ENCODE peak calls at places on chromosomes 2 and 18, in five cellular contexts. R is CD8-positive, alpha-beta T cell; Q is mammary epithelial cell; G is lung; O is lower lobe of right lung. T is an unnamed sample.

GRCh38 chr2:16638941-16639340 is 26.7 kb downstream of the CYRIA start:
- DNase-seq in Q (no peak), R (no peak), G (no peak), O (no peak), T (no peak)

GRCh38 chr18:8217041-8217564 is 392.1 kb upstream of the RAB12 start:
- DNase-seq in R (no peak), G (no peak), Q (no peak), O (no peak), T (peak; percentile 28)

GRCh38 chr2:68774569-68775271 is 40.1 kb downstream of the ARHGAP25 start:
- DNase-seq in R (peak; percentile 76), Q (no peak), G (peak; percentile 72), O (peak; percentile 87), T (no peak)

GRCh38 chr18:79775441-79776221 is 22.1 kb upstream of the KCNG2 start:
- DNase-seq in R (no peak), O (peak; percentile 23), Q (no peak), G (no peak), T (no peak)

GRCh38 chr18:183769-184168 is 25.4 kb downstream of the USP14 start:
- DNase-seq in G (no peak), R (no peak), O (no peak), Q (no peak), T (no peak)

GRCh38 chr2:86302320-86302719 is 35.1 kb downstream of the REEP1 start:
- DNase-seq in Q (no peak), O (no peak), G (no peak), R (no peak), T (no peak)

GRCh38 chr2:144449028-144449406 is 70.9 kb downstream of the ZEB2 start:
- DNase-seq in O (no peak), Q (no peak), R (no peak), G (no peak), T (no peak)

GRCh38 chr18:13252696-13253410 is 34.3 kb downstream of the LDLRAD4 start:
- DNase-seq in O (no peak), R (peak; percentile 38), G (no peak), Q (no peak), T (peak; percentile 24)

GRCh38 chr2:50448556-50448955 is 583.4 kb downstream of the NRXN1 start:
- DNase-seq in O (no peak), Q (no peak), G (no peak), R (no peak), T (no peak)

GRCh38 chr2:239310401-239311061 is 90.3 kb downstream of the HDAC4 start:
- DNase-seq in G (no peak), O (no peak), R (no peak), Q (no peak), T (peak; percentile 34)

GRCh38 chr2:226184940-226185575 is 614.6 kb downstream of the IRS1 start:
- DNase-seq in R (no peak), O (no peak), Q (no peak), G (no peak), T (peak; percentile 77)

GRCh38 chr2:158501301-158501700 is 44.5 kb downstream of the PKP4 start:
- DNase-seq in O (no peak), Q (no peak), R (no peak), G (no peak), T (no peak)

GRCh38 chr2:126657636-126658315 is 1.8 kb downstream of the GYPC start:
- DNase-seq in G (peak; percentile 78), Q (peak; percentile 1), O (peak; percentile 84), R (peak; percentile 87), T (no peak)

GRCh38 chr2:222572761-222573174 is 83.1 kb downstream of the FARSB start:
- DNase-seq in Q (no peak), R (no peak), G (no peak), O (no peak), T (peak; percentile 54)

GRCh38 chr2:12032975-12033374 is 286.5 kb downstream of the LPIN1 start:
- DNase-seq in O (no peak), G (no peak), R (no peak), Q (no peak), T (no peak)

GRCh38 chr2:221958224-221958623 is 340.6 kb downstream of the PAX3 start:
- DNase-seq in O (no peak), G (no peak), R (no peak), Q (no peak), T (no peak)

GRCh38 chr18:77108821-77109692 is 23.5 kb downstream of the MBP start:
- DNase-seq in G (no peak), R (peak; percentile 46), Q (no peak), O (no peak), T (no peak)

GRCh38 chr2:114108819-114109416 is 219.0 kb downstream of the ACTR3 start:
- DNase-seq in Q (no peak), R (no peak), G (no peak), O (no peak), T (no peak)

GRCh38 chr2:222730346-222731065 is 59.0 kb downstream of the MOGAT1 start:
- DNase-seq in O (no peak), G (no peak), Q (no peak), R (no peak), T (no peak)

GRCh38 chr2:144522741-144523605 is 3.1 kb upstream of the ZEB2 start:
- DNase-seq in G (no peak), O (peak; percentile 66), R (no peak), Q (no peak), T (peak; percentile 41)

GRCh38 chr18:52008330-52008729 is 331.7 kb upstream of the DCC start:
- DNase-seq in R (no peak), Q (no peak), G (no peak), O (no peak), T (no peak)

GRCh38 chr2:174631009-174631981 is 33.7 kb upstream of the WIPF1 start:
- DNase-seq in R (no peak), G (no peak), O (no peak), Q (no peak), T (no peak)

GRCh38 chr2:219354582-219354981 is 22.0 kb upstream of the RESP18 start:
- DNase-seq in O (no peak), Q (no peak), G (no peak), R (no peak), T (no peak)

GRCh38 chr2:179842498-179843153 is 18.8 kb downstream of the ZNF385B start:
- DNase-seq in G (no peak), R (no peak), Q (no peak), O (no peak), T (no peak)

GRCh38 chr2:218368621-218369153 is 12.0 kb downstream of the CATIP start:
- DNase-seq in G (no peak), O (peak; percentile 73), Q (no peak), R (no peak), T (no peak)

GRCh38 chr2:239181601-239182471 is 219.0 kb downstream of the HDAC4 start:
- DNase-seq in R (no peak), Q (no peak), O (no peak), G (no peak), T (peak; percentile 36)

GRCh38 chr2:120454993-120455789 is 109.3 kb downstream of the INHBB start:
- DNase-seq in G (no peak), R (no peak), O (no peak), Q (no peak), T (no peak)

GRCh38 chr2:21787931-21788330 is 664.2 kb downstream of the TDRD15 start:
- DNase-seq in Q (no peak), G (no peak), O (no peak), R (no peak), T (no peak)

GRCh38 chr2:74499940-74500577 is 656 bp upstream of the LBX2 start:
- DNase-seq in Q (no peak), R (no peak), O (peak; percentile 22), G (no peak), T (no peak)

GRCh38 chr2:74500578-74500946 is 1.2 kb upstream of the LBX2 start:
- DNase-seq in G (no peak), R (no peak), O (no peak), Q (no peak), T (no peak)

GRCh38 chr2:74497777-74498499 is 1.5 kb downstream of the LBX2 start:
- DNase-seq in G (no peak), O (peak; percentile 59), R (no peak), Q (no peak), T (no peak)

GRCh38 chr2:74498500-74499268 is 719 bp downstream of the LBX2 start:
- DNase-seq in R (no peak), G (no peak), Q (peak; percentile 25), O (peak; percentile 50), T (peak; percentile 29)

DNA sequence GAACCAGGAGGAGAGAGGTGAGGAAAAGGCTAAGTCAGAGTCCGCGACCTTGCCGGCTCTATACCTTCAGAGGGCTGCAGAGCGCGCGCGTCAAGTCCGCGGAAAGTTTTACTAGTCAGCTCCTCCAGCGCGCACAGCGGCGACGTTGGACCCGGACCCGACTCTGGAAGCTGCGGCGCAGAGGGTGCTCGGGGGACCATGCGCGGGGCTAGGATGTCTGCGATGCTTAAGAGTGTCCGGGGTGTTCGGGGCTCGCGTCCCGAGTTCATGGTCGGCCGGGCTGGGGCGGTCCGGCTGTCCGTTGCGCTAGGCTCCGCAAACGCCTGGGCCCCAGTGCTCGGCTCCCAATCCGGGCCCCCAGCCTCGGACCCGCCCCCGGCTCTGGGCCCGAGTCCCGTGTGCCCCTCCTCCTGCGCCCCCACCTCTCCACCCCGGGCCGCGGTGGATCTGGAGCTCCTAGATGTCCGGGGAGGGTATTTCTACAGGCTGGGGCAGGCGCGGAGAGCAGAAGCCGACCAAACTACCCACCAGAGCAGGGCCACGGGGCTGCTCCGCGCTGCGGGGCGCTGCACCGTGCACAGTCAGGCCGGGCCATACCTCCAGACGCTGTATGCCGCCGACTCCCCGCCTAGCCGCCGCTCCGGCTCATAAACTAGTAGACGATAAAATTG is at the start of gene LBX2:
- DNase-seq in G (no peak), Q (no peak), R (no peak), O (peak; percentile 50), T (no peak)
- H3K4me3 ChIP-seq in G (no peak within 1 kb of the TSS), Q (peak within 1 kb of the TSS; percentile 7), R (peak within 1 kb of the TSS; percentile 59), O (peak within 1 kb of the TSS; percentile 47), T (no peak within 1 kb of the TSS)

GRCh38 chr2:101500860-101501259 is 25.9 kb upstream of the RFX8 start:
- DNase-seq in G (no peak), O (no peak), R (no peak), Q (no peak), T (no peak)
- H3K4me3 ChIP-seq in G (no peak overlapping the region), O (no peak overlapping the region), R (no peak overlapping the region), Q (no peak overlapping the region), T (no peak overlapping the region)

GRCh38 chr18:75201936-75202335 is 7.0 kb downstream of the PTGR3 start:
- DNase-seq in G (no peak), Q (no peak), O (no peak), R (no peak), T (no peak)
- H3K4me3 ChIP-seq in G (no peak overlapping the region), Q (no peak overlapping the region), O (no peak overlapping the region), R (no peak overlapping the region), T (no peak overlapping the region)

GRCh38 chr2:73984922-73985317 is 210 bp downstream of the TET3 start:
- DNase-seq in G (peak; percentile 52), O (peak; percentile 74), R (peak; percentile 83), Q (no peak), T (no peak)
- H3K4me3 ChIP-seq in G (peak overlapping the region; percentile 45), O (peak overlapping the region; percentile 68), R (no peak overlapping the region), Q (peak overlapping the region; percentile 69), T (peak overlapping the region; percentile 49)